ENCODE peak calls at places on chromosomes 12 and 14, in eight cellular contexts. G, I, Z, S, H, K, X and M are unnamed samples.

GRCh38 chr12:101928556-101928955 is 51.2 kb downstream of the DRAM1 start:
- DNase-seq in G (no peak), I (no peak), Z (no peak), S (no peak), H (no peak), K (no peak), X (no peak), M (no peak)

GRCh38 chr12:121590476-121591143 is 9.8 kb upstream of the KDM2B start:
- DNase-seq in G (peak), I (no peak), Z (no peak), S (peak), H (no peak), K (peak), X (peak), M (no peak)

GRCh38 chr12:120692524-120693033 is 5.6 kb downstream of the MLEC start:
- DNase-seq in G (no peak), I (no peak), Z (no peak), S (no peak), H (no peak), K (no peak), X (peak), M (no peak)

GRCh38 chr12:5022465-5023061 is 21.1 kb upstream of the KCNA5 start:
- DNase-seq in G (no peak), I (no peak), Z (no peak), S (peak), H (peak), K (peak), X (peak), M (peak)

GRCh38 chr14:68546839-68547238 is 246.0 kb downstream of the ZFP36L1 start:
- DNase-seq in G (no peak), I (no peak), Z (peak), S (peak), H (no peak), K (peak), X (peak), M (no peak)

GRCh38 chr12:118376089-118377004 is at the start of gene SUDS3:
- DNase-seq in G (peak), I (peak), Z (peak), S (peak), H (peak), K (peak), X (peak), M (peak)

GRCh38 chr14:22099942-22100763 is 426.5 kb upstream of the OR4E1 start:
- DNase-seq in G (peak), I (peak), Z (peak), S (peak), H (no peak), K (peak), X (peak), M (peak)

GRCh38 chr14:87992349-87992719 is 648 bp downstream of the GALC start:
- DNase-seq in G (no peak), I (no peak), Z (no peak), S (peak), H (no peak), K (no peak), X (peak), M (no peak)

GRCh38 chr14:91854327-91854934 is 12.9 kb downstream of the TC2N start:
- DNase-seq in G (no peak), I (no peak), Z (no peak), S (no peak), H (no peak), K (no peak), X (no peak), M (no peak)

GRCh38 chr14:101250336-101250947 is 310.9 kb upstream of the DIO3 start:
- DNase-seq in G (no peak), I (no peak), Z (no peak), S (no peak), H (peak), K (no peak), X (no peak), M (no peak)

GRCh38 chr12:125228519-125229260 is 163.5 kb downstream of the AACS start:
- DNase-seq in G (no peak), I (no peak), Z (no peak), S (no peak), H (no peak), K (no peak), X (no peak), M (no peak)

GRCh38 chr12:94290353-94290752 is 142.0 kb downstream of the PLXNC1 start:
- DNase-seq in G (no peak), I (no peak), Z (no peak), S (no peak), H (peak), K (no peak), X (no peak), M (no peak)

GRCh38 chr12:97752129-97752528 is 289.5 kb downstream of the RMST start:
- DNase-seq in G (no peak), I (no peak), Z (no peak), S (no peak), H (no peak), K (no peak), X (no peak), M (no peak)

GRCh38 chr14:54350196-54350595 is 46.6 kb upstream of the CDKN3 start:
- DNase-seq in G (no peak), I (no peak), Z (no peak), S (peak), H (no peak), K (no peak), X (peak), M (no peak)

GRCh38 chr12:124682425-124683329 is 115.3 kb upstream of the NCOR2 start:
- DNase-seq in G (no peak), I (peak), Z (no peak), S (no peak), H (peak), K (no peak), X (no peak), M (no peak)

GRCh38 chr12:82931349-82932116 is 244.8 kb downstream of the TMTC2 start:
- DNase-seq in G (no peak), I (no peak), Z (no peak), S (no peak), H (no peak), K (no peak), X (no peak), M (no peak)

GRCh38 chr14:103045387-103045869 is 11.9 kb downstream of the CDC42BPB start:
- DNase-seq in G (no peak), I (no peak), Z (no peak), S (no peak), H (no peak), K (no peak), X (no peak), M (no peak)

GRCh38 chr14:73723799-73724621 is 9.8 kb upstream of the PNMA1 start:
- DNase-seq in G (no peak), I (peak), Z (peak), S (peak), H (no peak), K (peak), X (peak), M (no peak)

GRCh38 chr12:33678221-33678964 is 238.8 kb upstream of the SYT10 start:
- DNase-seq in G (no peak), I (no peak), Z (no peak), S (no peak), H (no peak), K (no peak), X (no peak), M (no peak)

GRCh38 chr12:42023733-42024494 is 120.8 kb downstream of the GXYLT1 start:
- DNase-seq in G (peak), I (peak), Z (peak), S (peak), H (peak), K (peak), X (peak), M (peak)

GRCh38 chr14:45028107-45028626 is 55.7 kb upstream of the PRPF39 start:
- DNase-seq in G (no peak), I (no peak), Z (no peak), S (no peak), H (no peak), K (no peak), X (no peak), M (no peak)

GRCh38 chr14:61744239-61744638 is 18.0 kb upstream of the SNAPC1 start:
- DNase-seq in G (no peak), I (peak), Z (no peak), S (peak), H (no peak), K (no peak), X (no peak), M (no peak)

GRCh38 chr14:94597788-94598187 is 14.4 kb upstream of the SERPINA3 start:
- DNase-seq in G (no peak), I (no peak), Z (no peak), S (no peak), H (no peak), K (no peak), X (no peak), M (no peak)

GRCh38 chr14:94600148-94600545 is 12.0 kb upstream of the SERPINA3 start:
- DNase-seq in G (no peak), I (no peak), Z (no peak), S (no peak), H (no peak), K (no peak), X (no peak), M (no peak)

GRCh38 chr14:94598816-94599655 is 13.2 kb upstream of the SERPINA3 start:
- DNase-seq in G (no peak), I (peak), Z (peak), S (peak), H (peak), K (peak), X (peak), M (no peak)

GRCh38 chr14:94598506-94598815 is 13.7 kb upstream of the SERPINA3 start:
- DNase-seq in G (no peak), I (no peak), Z (no peak), S (no peak), H (no peak), K (no peak), X (no peak), M (no peak)

GRCh38 chr14:94599656-94600004 is 12.6 kb upstream of the SERPINA3 start:
- DNase-seq in G (no peak), I (peak), Z (peak), S (peak), H (no peak), K (no peak), X (no peak), M (no peak)
- H3K27ac ChIP-seq in G (no peak), I (peak), Z (peak), S (no peak), H (peak), K (peak), X (no peak), M (no peak)

DNA sequence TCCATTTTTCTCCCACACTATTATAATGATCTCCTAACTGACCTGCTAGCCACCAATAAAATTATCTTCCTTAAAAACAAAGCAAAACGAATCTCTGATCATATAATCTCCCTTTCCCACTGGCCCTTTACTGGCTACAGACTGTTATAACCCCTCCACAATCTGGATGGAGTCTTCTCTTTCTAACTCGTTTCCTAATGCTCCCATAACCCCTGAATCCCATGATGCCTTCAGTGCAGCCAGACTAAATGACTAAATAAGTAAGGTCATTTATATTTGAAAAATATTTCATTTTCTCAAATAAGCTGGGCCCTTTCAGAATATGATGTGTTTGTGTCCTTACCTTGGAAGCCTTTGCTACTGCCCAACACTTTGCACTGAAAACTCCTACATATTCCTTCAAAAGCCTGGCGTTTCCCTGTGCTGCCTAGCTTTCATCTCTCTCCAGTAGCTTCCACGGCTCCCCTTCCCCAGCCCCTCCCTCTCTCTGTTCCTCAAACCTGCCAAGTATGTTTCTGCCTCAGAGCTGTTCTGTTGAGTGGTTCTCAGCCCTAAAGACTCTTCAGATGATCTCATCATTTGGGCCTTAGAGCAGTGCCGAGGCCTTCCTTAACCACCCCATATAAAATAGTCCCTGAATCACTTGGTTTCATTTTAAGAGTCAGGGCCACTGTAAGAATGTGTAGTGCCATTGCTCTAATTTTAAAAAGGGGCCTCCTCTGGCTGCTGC is 91.7 kb downstream of the MYRFL start:
- DNase-seq in G (no peak), I (no peak), Z (no peak), S (peak), H (no peak), K (no peak), X (no peak), M (no peak)
- H3K27ac ChIP-seq in G (no peak), I (no peak), Z (no peak), S (no peak), H (no peak), K (no peak), X (no peak), M (no peak)

DNA sequence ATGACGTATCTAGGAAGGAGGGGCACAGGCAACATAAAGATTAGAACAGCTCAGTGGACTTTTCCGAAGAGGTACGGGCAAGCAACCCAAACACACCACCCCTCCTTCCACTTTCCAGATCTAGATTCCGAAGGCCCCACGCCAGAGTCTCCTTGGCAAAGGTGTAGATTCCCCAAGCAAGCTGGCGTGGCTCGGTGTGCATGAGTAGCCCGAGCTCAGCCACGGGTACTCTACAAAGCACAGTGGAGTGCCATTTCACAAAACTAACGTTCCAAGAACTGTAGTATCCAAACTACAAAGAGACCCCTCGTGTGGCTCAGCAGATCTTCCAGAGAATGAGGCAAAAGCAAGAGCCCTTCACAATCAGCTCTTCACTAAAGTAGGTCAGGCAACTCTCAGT is 72.2 kb downstream of the FOXN3 start:
- DNase-seq in G (no peak), I (no peak), Z (no peak), S (no peak), H (no peak), K (no peak), X (no peak), M (no peak)
- H3K27ac ChIP-seq in G (no peak), I (no peak), Z (no peak), S (no peak), H (no peak), K (no peak), X (no peak), M (no peak)

GRCh38 chr14:24369463-24369862 is 1.5 kb downstream of the NFATC4 start:
- DNase-seq in G (no peak), I (peak), Z (no peak), S (no peak), H (peak), K (no peak), X (no peak), M (no peak)
- H3K27ac ChIP-seq in G (no peak), I (no peak), Z (no peak), S (no peak), H (peak), K (no peak), X (peak), M (no peak)

DNA sequence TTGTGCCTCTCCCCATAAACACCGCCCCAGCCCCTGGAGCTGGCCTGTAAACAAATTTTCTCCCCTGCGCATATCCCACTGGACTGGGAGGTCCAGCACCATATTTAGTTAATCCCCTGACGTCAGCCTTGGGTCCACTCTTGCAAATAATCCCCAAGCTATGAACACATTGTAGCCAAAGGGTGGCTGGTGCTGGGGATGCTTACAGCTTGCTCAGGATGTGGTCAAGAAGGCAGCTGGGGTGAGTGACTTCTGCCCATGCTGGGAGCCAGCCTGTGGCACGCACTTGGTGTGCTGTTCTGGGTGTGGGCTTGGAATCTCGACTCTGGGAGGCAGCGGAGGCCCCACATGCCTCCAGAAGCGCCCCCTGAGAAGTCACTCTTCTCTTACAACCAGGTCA is 32.1 kb downstream of the CMKLR1 start:
- DNase-seq in G (no peak), I (no peak), Z (peak), S (peak), H (peak), K (no peak), X (peak), M (no peak)
- H3K27ac ChIP-seq in G (no peak), I (no peak), Z (no peak), S (no peak), H (peak), K (no peak), X (no peak), M (no peak)

DNA sequence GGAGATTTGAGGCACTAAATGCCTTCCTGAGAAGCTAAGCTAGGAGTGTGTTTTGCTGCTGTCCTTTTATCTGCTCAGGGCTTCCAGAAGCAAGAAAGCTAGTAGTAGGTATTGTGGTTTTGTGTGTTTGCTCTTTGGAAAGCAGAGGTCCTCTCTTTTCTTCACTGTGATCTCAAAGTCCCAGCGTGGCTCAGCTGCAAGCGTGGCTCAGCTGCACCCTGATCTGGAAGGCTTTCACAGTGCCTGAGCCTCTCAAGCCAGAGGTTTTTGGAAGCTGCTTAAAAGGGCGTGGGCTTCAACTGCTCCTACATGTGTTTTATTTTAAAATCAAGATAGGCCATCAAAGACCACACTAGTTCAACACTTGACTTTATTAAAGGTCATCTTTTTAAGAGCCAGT is 337.4 kb upstream of the RGS6 start:
- DNase-seq in G (no peak), I (no peak), Z (no peak), S (peak), H (no peak), K (no peak), X (peak), M (no peak)
- H3K27ac ChIP-seq in G (no peak), I (no peak), Z (no peak), S (peak), H (no peak), K (no peak), X (peak), M (no peak)

GRCh38 chr12:105418821-105419291 is 88.4 kb downstream of the C12orf75 start:
- DNase-seq in G (no peak), I (no peak), Z (peak), S (no peak), H (peak), K (no peak), X (no peak), M (no peak)

GRCh38 chr12:105418232-105418631 is 87.7 kb downstream of the C12orf75 start:
- DNase-seq in G (no peak), I (no peak), Z (peak), S (peak), H (no peak), K (peak), X (peak), M (no peak)

GRCh38 chr12:105420046-105420445 is 89.6 kb downstream of the C12orf75 start:
- DNase-seq in G (no peak), I (no peak), Z (no peak), S (no peak), H (peak), K (no peak), X (no peak), M (no peak)

GRCh38 chr12:105419606-105420005 is 89.1 kb downstream of the C12orf75 start:
- DNase-seq in G (no peak), I (no peak), Z (no peak), S (no peak), H (no peak), K (no peak), X (no peak), M (no peak)

GRCh38 chr12:105417732-105418131 is 87.2 kb downstream of the C12orf75 start:
- DNase-seq in G (no peak), I (no peak), Z (no peak), S (no peak), H (no peak), K (no peak), X (no peak), M (no peak)
- H3K27ac ChIP-seq in G (no peak), I (no peak), Z (no peak), S (no peak), H (no peak), K (no peak), X (no peak), M (no peak)

GRCh38 chr12:2054091-2055018 is 1.6 kb downstream of the CACNA1C start:
- DNase-seq in G (no peak), I (no peak), Z (no peak), S (peak), H (peak), K (no peak), X (no peak), M (no peak)
- H3K27ac ChIP-seq in G (no peak), I (peak), Z (no peak), S (no peak), H (peak), K (no peak), X (peak), M (no peak)

GRCh38 chr12:51904951-51905471 is 2.3 kb upstream of the ACVRL1 start:
- DNase-seq in G (no peak), I (peak), Z (no peak), S (peak), H (no peak), K (no peak), X (peak), M (no peak)
- H3K27ac ChIP-seq in G (no peak), I (peak), Z (no peak), S (no peak), H (peak), K (peak), X (peak), M (no peak)

GRCh38 chr12:92552412-92553108 is 150.2 kb upstream of the PLEKHG7 start:
- DNase-seq in G (no peak), I (no peak), Z (no peak), S (peak), H (no peak), K (no peak), X (peak), M (no peak)
- H3K27ac ChIP-seq in G (no peak), I (peak), Z (no peak), S (peak), H (no peak), K (peak), X (no peak), M (no peak)